ENCODE peak calls at places on chromosomes 16 and 17, in ten cellular contexts. O is uterus, B is cardiac muscle cell, G is lung, H is omental fat pad, Z is HFF-Myc, I is PC-3, N is astrocyte of the spinal cord, W is choroid plexus epithelial cell, T is prostate gland. R is an unnamed sample.

GRCh38 chr16:73163238-73163795 is 115.4 kb upstream of the ZFHX3 start:
- DNase-seq in T (no peak), G (no peak), I (no peak), W (peak; percentile 84), B (no peak), H (no peak), Z (no peak), O (no peak), N (no peak), R (no peak)

GRCh38 chr17:47785538-47786123 is 36.0 kb downstream of the OSBPL7 start:
- DNase-seq in Z (no peak), I (peak; percentile 47), H (no peak), W (peak; percentile 26), O (no peak), G (no peak), T (no peak), N (peak; percentile 28), B (peak; percentile 85), R (no peak)

GRCh38 chr17:75614556-75615270 is 18.5 kb upstream of the SMIM5 start:
- DNase-seq in I (no peak), B (no peak), G (no peak), Z (no peak), T (no peak), O (no peak), N (no peak), H (no peak), W (no peak), R (no peak)

GRCh38 chr16:57384248-57385070 is 12.2 kb downstream of the CX3CL1 start:
- DNase-seq in N (no peak), Z (no peak), H (no peak), O (no peak), I (no peak), T (no peak), W (no peak), B (no peak), G (no peak), R (no peak)

GRCh38 chr17:81703747-81704654 is 834 bp downstream of the MRPL12 start:
- DNase-seq in B (no peak), O (no peak), T (no peak), W (peak; percentile 28), Z (no peak), H (no peak), N (no peak), G (no peak), I (no peak), R (no peak)

GRCh38 chr16:8583712-8584111 is 6.6 kb downstream of the TMEM114 start:
- DNase-seq in T (no peak), I (no peak), W (peak; percentile 23), N (no peak), H (no peak), Z (no peak), O (no peak), G (no peak), B (no peak), R (no peak)

GRCh38 chr16:17377360-17378324 is 93.1 kb downstream of the XYLT1 start:
- DNase-seq in G (no peak), N (no peak), T (no peak), Z (no peak), H (no peak), O (peak; percentile 52), B (no peak), W (no peak), I (no peak), R (peak; percentile 22)

GRCh38 chr17:68861602-68862001 is 93.6 kb downstream of the ABCA8 start:
- DNase-seq in O (no peak), I (no peak), B (no peak), W (no peak), G (no peak), Z (no peak), N (no peak), H (no peak), T (no peak), R (no peak)

GRCh38 chr17:33927732-33928133 is 327.4 kb upstream of the CCL2 start:
- DNase-seq in H (no peak), I (peak; percentile 21), W (peak; percentile 1), N (no peak), T (no peak), O (no peak), G (no peak), B (peak; percentile 13), Z (no peak), R (no peak)
- TF ChIP-seq CTCF in H (no peak), I (peak; percentile 28), W (no peak), N (no peak), T (no peak), O (no peak), G (no peak), B (no peak), Z (no peak), R (no peak)

GRCh38 chr17:50594931-50595330 is 34.4 kb downstream of the CACNA1G start:
- DNase-seq in O (no peak), N (no peak), G (no peak), Z (no peak), I (no peak), B (no peak), T (no peak), H (no peak), W (no peak), R (no peak)
- TF ChIP-seq CTCF in O (no peak), N (no peak), G (no peak), Z (no peak), I (no peak), B (no peak), T (no peak), H (no peak), W (no peak), R (no peak)

GRCh38 chr16:29993903-29994612 is 1.4 kb downstream of the HIRIP3 start:
- DNase-seq in Z (no peak), T (no peak), I (no peak), H (no peak), G (no peak), N (no peak), W (no peak), O (no peak), B (no peak), R (no peak)

GRCh38 chr16:29996773-29997250 is 771 bp downstream of the INO80E start:
- DNase-seq in O (no peak), H (no peak), G (no peak), Z (no peak), T (no peak), W (no peak), N (no peak), I (no peak), B (no peak), R (no peak)

GRCh38 chr16:29995330-29995910 is at the start of gene HIRIP3:
- DNase-seq in N (peak; percentile 75), G (peak; percentile 88), W (peak; percentile 79), B (peak; percentile 91), O (peak; percentile 86), I (peak; percentile 77), H (peak; percentile 65), Z (no peak), T (peak; percentile 75), R (peak; percentile 42)

GRCh38 chr16:29994613-29995329 is 646 bp downstream of the HIRIP3 start:
- DNase-seq in H (no peak), I (peak; percentile 73), N (peak; percentile 32), T (no peak), Z (no peak), O (peak; percentile 54), B (no peak), W (peak; percentile 42), G (peak; percentile 84), R (peak; percentile 96)

DNA sequence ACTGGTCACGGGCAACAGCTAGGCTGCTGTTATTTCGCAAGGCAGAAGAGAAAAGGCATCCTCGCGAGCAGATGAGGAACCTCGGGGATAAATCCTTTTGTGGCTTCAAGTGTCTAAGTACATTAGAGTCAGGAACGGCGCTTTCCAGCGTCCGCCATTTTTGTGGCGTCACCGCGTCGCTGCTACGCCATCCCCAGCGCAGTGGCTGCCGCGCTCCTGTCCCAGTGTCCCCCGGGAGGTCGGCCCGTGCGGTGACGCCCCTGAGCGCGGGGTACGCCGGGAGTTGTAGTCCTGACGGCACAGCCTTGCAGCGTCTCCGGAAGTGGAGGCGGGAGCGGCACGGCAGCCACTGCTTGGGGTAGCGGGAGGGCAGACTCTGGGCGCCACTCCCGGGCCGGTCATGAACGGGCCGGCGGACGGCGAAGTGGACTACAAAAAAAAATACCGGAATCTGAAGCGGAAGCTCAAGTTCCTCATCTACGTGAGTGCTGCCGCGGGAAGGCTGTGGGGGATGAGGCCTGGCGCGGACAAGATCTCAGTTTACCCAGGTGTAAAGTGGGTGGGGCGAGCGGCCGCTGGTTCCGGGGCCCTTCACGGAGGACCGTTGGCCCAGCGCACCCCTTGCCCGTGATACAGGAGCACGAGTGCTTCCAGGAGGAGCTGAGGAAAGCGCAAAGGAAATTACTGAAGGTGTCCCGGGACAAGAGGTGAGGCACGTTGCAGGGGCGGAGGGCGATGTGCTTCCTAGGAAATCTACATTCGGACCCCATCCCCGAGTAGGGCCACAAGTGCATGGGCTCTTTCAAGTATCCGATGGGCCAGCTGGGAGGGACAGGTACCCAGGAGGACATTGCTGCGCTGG is at the start of gene INO80E:
- DNase-seq in G (peak; percentile 99), Z (peak; percentile 90), H (peak; percentile 88), N (peak; percentile 96), T (peak; percentile 98), W (peak; percentile 92), B (peak; percentile 97), I (peak; percentile 94), O (peak; percentile 97), R (peak; percentile 95)
- TF ChIP-seq CTCF in G (no peak), Z (no peak), H (no peak), N (no peak), T (no peak), W (no peak), B (no peak), I (no peak), O (no peak), R (no peak)

GRCh38 chr16:54116126-54116525 is 170.5 kb downstream of the IRX3 start:
- DNase-seq in B (no peak), W (peak; percentile 29), H (no peak), O (no peak), T (no peak), N (peak; percentile 26), I (no peak), Z (no peak), G (no peak), R (no peak)

GRCh38 chr16:54107803-54108202 is 178.8 kb downstream of the IRX3 start:
- DNase-seq in H (no peak), O (no peak), B (no peak), W (no peak), G (no peak), I (no peak), N (no peak), Z (no peak), T (no peak), R (no peak)

GRCh38 chr16:54115558-54115957 is 171.0 kb downstream of the IRX3 start:
- DNase-seq in I (no peak), N (no peak), B (no peak), T (no peak), O (no peak), H (no peak), G (no peak), W (no peak), Z (no peak), R (no peak)

GRCh38 chr16:54110582-54110981 is 176.0 kb downstream of the IRX3 start:
- DNase-seq in B (no peak), G (no peak), H (no peak), Z (no peak), O (no peak), W (no peak), T (no peak), N (no peak), I (no peak), R (no peak)

DNA sequence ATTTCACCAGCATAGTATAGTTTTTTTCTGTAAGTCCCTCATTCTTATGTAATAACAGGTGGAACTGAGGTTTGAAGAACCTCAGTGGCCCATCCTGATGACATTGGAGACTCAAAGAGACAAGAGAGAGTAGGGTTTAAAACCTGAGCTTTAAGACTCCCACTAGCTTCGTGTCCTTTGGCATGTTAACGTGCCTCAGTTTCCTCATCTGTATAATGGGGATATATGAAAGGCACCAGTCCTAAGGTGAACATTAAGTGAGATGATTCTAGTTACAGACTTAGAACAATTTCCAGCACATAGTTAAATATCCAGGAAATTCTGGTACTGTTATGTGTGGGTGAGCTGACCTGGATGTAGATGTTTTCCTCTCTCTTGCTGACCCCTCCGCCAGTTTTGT is 173.8 kb downstream of the IRX3 start:
- DNase-seq in G (no peak), I (no peak), O (no peak), W (no peak), B (no peak), N (no peak), H (no peak), Z (no peak), T (no peak), R (no peak)
- TF ChIP-seq CTCF in G (no peak), I (no peak), O (no peak), W (no peak), B (no peak), N (no peak), H (no peak), Z (no peak), T (no peak), R (no peak)